ENCODE peak calls at places on chromosomes 2 and 18, in ten cellular contexts. One of them, this sample, is unnamed.

GRCh38 chr2:159124931-159125467 is 156.6 kb downstream of the TANC1 start:
- DNase-seq in cardiac muscle cell: no peak
- DNase-seq in astrocyte: peak; percentile 51
- DNase-seq in progenitor cell of endocrine pancreas: no peak
- DNase-seq in A549: no peak
- DNase-seq in lower leg skin: no peak
- DNase-seq in upper lobe of left lung: no peak
- DNase-seq in mesothelial cell of epicardium: no peak
- DNase-seq in fibroblast of the aortic adventitia: no peak
- DNase-seq in Peyer's patch: no peak
- DNase-seq in this sample: no peak

GRCh38 chr2:189088566-189089225 is 90.9 kb downstream of the COL5A2 start:
- DNase-seq in cardiac muscle cell: no peak
- DNase-seq in astrocyte: no peak
- DNase-seq in progenitor cell of endocrine pancreas: no peak
- DNase-seq in A549: no peak
- DNase-seq in lower leg skin: no peak
- DNase-seq in upper lobe of left lung: no peak
- DNase-seq in mesothelial cell of epicardium: no peak
- DNase-seq in fibroblast of the aortic adventitia: peak; percentile 66
- DNase-seq in Peyer's patch: no peak
- DNase-seq in this sample: no peak

GRCh38 chr2:133596701-133597393 is 28.6 kb upstream of the NCKAP5 start:
- DNase-seq in cardiac muscle cell: no peak
- DNase-seq in astrocyte: peak; percentile 40
- DNase-seq in progenitor cell of endocrine pancreas: no peak
- DNase-seq in A549: no peak
- DNase-seq in lower leg skin: no peak
- DNase-seq in upper lobe of left lung: no peak
- DNase-seq in mesothelial cell of epicardium: no peak
- DNase-seq in fibroblast of the aortic adventitia: no peak
- DNase-seq in Peyer's patch: no peak
- DNase-seq in this sample: no peak

GRCh38 chr18:3706279-3707097 is 256.5 kb downstream of the TGIF1 start:
- DNase-seq in cardiac muscle cell: no peak
- DNase-seq in astrocyte: no peak
- DNase-seq in progenitor cell of endocrine pancreas: no peak
- DNase-seq in A549: no peak
- DNase-seq in lower leg skin: no peak
- DNase-seq in upper lobe of left lung: no peak
- DNase-seq in mesothelial cell of epicardium: no peak
- DNase-seq in fibroblast of the aortic adventitia: peak; percentile 74
- DNase-seq in Peyer's patch: no peak
- DNase-seq in this sample: no peak

GRCh38 chr2:46239847-46240181 is 57.4 kb upstream of the EPAS1 start:
- DNase-seq in cardiac muscle cell: no peak
- DNase-seq in astrocyte: no peak
- DNase-seq in progenitor cell of endocrine pancreas: no peak
- DNase-seq in A549: no peak
- DNase-seq in lower leg skin: no peak
- DNase-seq in upper lobe of left lung: no peak
- DNase-seq in mesothelial cell of epicardium: no peak
- DNase-seq in fibroblast of the aortic adventitia: no peak
- DNase-seq in Peyer's patch: peak; percentile 72
- DNase-seq in this sample: no peak

GRCh38 chr2:84881581-84882414 is 914 bp upstream of the TRABD2A start:
- DNase-seq in cardiac muscle cell: peak; percentile 82
- DNase-seq in astrocyte: peak; percentile 58
- DNase-seq in progenitor cell of endocrine pancreas: peak; percentile 65
- DNase-seq in A549: peak; percentile 88
- DNase-seq in lower leg skin: peak; percentile 96
- DNase-seq in upper lobe of left lung: peak; percentile 48
- DNase-seq in mesothelial cell of epicardium: no peak
- DNase-seq in fibroblast of the aortic adventitia: peak; percentile 83
- DNase-seq in Peyer's patch: peak; percentile 96
- DNase-seq in this sample: peak; percentile 67

GRCh38 chr18:11906181-11906580 is 1.9 kb downstream of the MPPE1 start:
- DNase-seq in cardiac muscle cell: no peak
- DNase-seq in astrocyte: no peak
- DNase-seq in progenitor cell of endocrine pancreas: no peak
- DNase-seq in A549: no peak
- DNase-seq in lower leg skin: no peak
- DNase-seq in upper lobe of left lung: no peak
- DNase-seq in mesothelial cell of epicardium: no peak
- DNase-seq in fibroblast of the aortic adventitia: no peak
- DNase-seq in Peyer's patch: no peak
- DNase-seq in this sample: no peak

GRCh38 chr2:120245933-120246332 is 6.7 kb upstream of the RALB start:
- DNase-seq in cardiac muscle cell: no peak
- DNase-seq in astrocyte: no peak
- DNase-seq in progenitor cell of endocrine pancreas: no peak
- DNase-seq in A549: no peak
- DNase-seq in lower leg skin: no peak
- DNase-seq in upper lobe of left lung: no peak
- DNase-seq in mesothelial cell of epicardium: no peak
- DNase-seq in fibroblast of the aortic adventitia: no peak
- DNase-seq in Peyer's patch: no peak
- DNase-seq in this sample: no peak

GRCh38 chr2:95009009-95009760 is 16.3 kb upstream of the MAL start:
- DNase-seq in cardiac muscle cell: no peak
- DNase-seq in astrocyte: no peak
- DNase-seq in progenitor cell of endocrine pancreas: no peak
- DNase-seq in A549: no peak
- DNase-seq in lower leg skin: no peak
- DNase-seq in upper lobe of left lung: no peak
- DNase-seq in mesothelial cell of epicardium: no peak
- DNase-seq in fibroblast of the aortic adventitia: no peak
- DNase-seq in Peyer's patch: no peak
- DNase-seq in this sample: no peak

GRCh38 chr2:110848519-110848918 is 116.1 kb downstream of the ACOXL start:
- DNase-seq in cardiac muscle cell: no peak
- DNase-seq in astrocyte: no peak
- DNase-seq in progenitor cell of endocrine pancreas: no peak
- DNase-seq in A549: no peak
- DNase-seq in lower leg skin: no peak
- DNase-seq in upper lobe of left lung: no peak
- DNase-seq in mesothelial cell of epicardium: no peak
- DNase-seq in fibroblast of the aortic adventitia: no peak
- DNase-seq in Peyer's patch: no peak
- DNase-seq in this sample: no peak

GRCh38 chr18:58991127-58991798 is 126.6 kb downstream of the ZNF532 start:
- DNase-seq in cardiac muscle cell: no peak
- DNase-seq in astrocyte: peak; percentile 61
- DNase-seq in progenitor cell of endocrine pancreas: no peak
- DNase-seq in A549: no peak
- DNase-seq in lower leg skin: no peak
- DNase-seq in upper lobe of left lung: no peak
- DNase-seq in mesothelial cell of epicardium: no peak
- DNase-seq in fibroblast of the aortic adventitia: peak; percentile 35
- DNase-seq in Peyer's patch: no peak
- DNase-seq in this sample: no peak

GRCh38 chr2:71336384-71336783 is 4.8 kb downstream of the ZNF638 start:
- DNase-seq in cardiac muscle cell: no peak
- DNase-seq in astrocyte: no peak
- DNase-seq in progenitor cell of endocrine pancreas: no peak
- DNase-seq in A549: no peak
- DNase-seq in lower leg skin: no peak
- DNase-seq in upper lobe of left lung: no peak
- DNase-seq in mesothelial cell of epicardium: no peak
- DNase-seq in fibroblast of the aortic adventitia: no peak
- DNase-seq in Peyer's patch: no peak
- DNase-seq in this sample: no peak

GRCh38 chr18:48419268-48420022 is 10.3 kb upstream of the ZBTB7C start:
- DNase-seq in cardiac muscle cell: no peak
- DNase-seq in astrocyte: no peak
- DNase-seq in progenitor cell of endocrine pancreas: no peak
- DNase-seq in A549: no peak
- DNase-seq in lower leg skin: no peak
- DNase-seq in upper lobe of left lung: no peak
- DNase-seq in mesothelial cell of epicardium: no peak
- DNase-seq in fibroblast of the aortic adventitia: no peak
- DNase-seq in Peyer's patch: no peak
- DNase-seq in this sample: no peak

GRCh38 chr2:217868911-217869334 is 133.9 kb downstream of the TNS1 start:
- DNase-seq in cardiac muscle cell: no peak
- DNase-seq in astrocyte: peak; percentile 64
- DNase-seq in progenitor cell of endocrine pancreas: no peak
- DNase-seq in A549: no peak
- DNase-seq in lower leg skin: peak; percentile 83
- DNase-seq in upper lobe of left lung: no peak
- DNase-seq in mesothelial cell of epicardium: no peak
- DNase-seq in fibroblast of the aortic adventitia: peak; percentile 82
- DNase-seq in Peyer's patch: no peak
- DNase-seq in this sample: no peak

GRCh38 chr2:236051351-236051750 is 116.8 kb downstream of the GBX2 start:
- DNase-seq in cardiac muscle cell: no peak
- DNase-seq in astrocyte: no peak
- DNase-seq in progenitor cell of endocrine pancreas: no peak
- DNase-seq in A549: no peak
- DNase-seq in lower leg skin: no peak
- DNase-seq in upper lobe of left lung: peak; percentile 58
- DNase-seq in mesothelial cell of epicardium: no peak
- DNase-seq in fibroblast of the aortic adventitia: no peak
- DNase-seq in Peyer's patch: peak; percentile 29
- DNase-seq in this sample: no peak

GRCh38 chr2:111055735-111056134 is 65.0 kb upstream of the BCL2L11 start:
- DNase-seq in cardiac muscle cell: no peak
- DNase-seq in astrocyte: no peak
- DNase-seq in progenitor cell of endocrine pancreas: no peak
- DNase-seq in A549: no peak
- DNase-seq in lower leg skin: no peak
- DNase-seq in upper lobe of left lung: no peak
- DNase-seq in mesothelial cell of epicardium: no peak
- DNase-seq in fibroblast of the aortic adventitia: no peak
- DNase-seq in Peyer's patch: no peak
- DNase-seq in this sample: no peak

GRCh38 chr2:137886432-137886831 is 77.8 kb upstream of the HNMT start:
- DNase-seq in cardiac muscle cell: peak; percentile 34
- DNase-seq in astrocyte: no peak
- DNase-seq in progenitor cell of endocrine pancreas: no peak
- DNase-seq in A549: no peak
- DNase-seq in lower leg skin: no peak
- DNase-seq in upper lobe of left lung: no peak
- DNase-seq in mesothelial cell of epicardium: no peak
- DNase-seq in fibroblast of the aortic adventitia: no peak
- DNase-seq in Peyer's patch: no peak
- DNase-seq in this sample: no peak

GRCh38 chr2:137893145-137893544 is 71.1 kb upstream of the HNMT start:
- DNase-seq in cardiac muscle cell: no peak
- DNase-seq in astrocyte: no peak
- DNase-seq in progenitor cell of endocrine pancreas: no peak
- DNase-seq in A549: no peak
- DNase-seq in lower leg skin: no peak
- DNase-seq in upper lobe of left lung: no peak
- DNase-seq in mesothelial cell of epicardium: no peak
- DNase-seq in fibroblast of the aortic adventitia: no peak
- DNase-seq in Peyer's patch: no peak
- DNase-seq in this sample: no peak

GRCh38 chr2:137888845-137889244 is 75.4 kb upstream of the HNMT start:
- DNase-seq in cardiac muscle cell: peak; percentile 61
- DNase-seq in astrocyte: peak; percentile 6
- DNase-seq in progenitor cell of endocrine pancreas: peak; percentile 37
- DNase-seq in A549: peak; percentile 8
- DNase-seq in lower leg skin: no peak
- DNase-seq in upper lobe of left lung: peak; percentile 27
- DNase-seq in mesothelial cell of epicardium: no peak
- DNase-seq in fibroblast of the aortic adventitia: peak; percentile 12
- DNase-seq in Peyer's patch: peak; percentile 49
- DNase-seq in this sample: no peak
- TF ChIP-seq CTCF in cardiac muscle cell: peak; percentile 74
- TF ChIP-seq CTCF in astrocyte: peak; percentile 50
- TF ChIP-seq CTCF in progenitor cell of endocrine pancreas: peak; percentile 76
- TF ChIP-seq CTCF in A549: peak; percentile 61
- TF ChIP-seq CTCF in lower leg skin: no peak
- TF ChIP-seq CTCF in upper lobe of left lung: peak; percentile 36
- TF ChIP-seq CTCF in mesothelial cell of epicardium: peak; percentile 34
- TF ChIP-seq CTCF in fibroblast of the aortic adventitia: peak; percentile 37
- TF ChIP-seq CTCF in Peyer's patch: no peak
- TF ChIP-seq CTCF in this sample: no peak

GRCh38 chr18:25669741-25670140 is 317.8 kb upstream of the ZNF521 start:
- DNase-seq in cardiac muscle cell: no peak
- DNase-seq in astrocyte: no peak
- DNase-seq in progenitor cell of endocrine pancreas: no peak
- DNase-seq in A549: no peak
- DNase-seq in lower leg skin: no peak
- DNase-seq in upper lobe of left lung: no peak
- DNase-seq in mesothelial cell of epicardium: no peak
- DNase-seq in fibroblast of the aortic adventitia: peak; percentile 10
- DNase-seq in Peyer's patch: no peak
- DNase-seq in this sample: no peak
- TF ChIP-seq CTCF in cardiac muscle cell: no peak
- TF ChIP-seq CTCF in astrocyte: no peak
- TF ChIP-seq CTCF in progenitor cell of endocrine pancreas: no peak
- TF ChIP-seq CTCF in A549: no peak
- TF ChIP-seq CTCF in lower leg skin: no peak
- TF ChIP-seq CTCF in upper lobe of left lung: no peak
- TF ChIP-seq CTCF in mesothelial cell of epicardium: no peak
- TF ChIP-seq CTCF in fibroblast of the aortic adventitia: peak; percentile 23
- TF ChIP-seq CTCF in Peyer's patch: no peak
- TF ChIP-seq CTCF in this sample: no peak

DNA sequence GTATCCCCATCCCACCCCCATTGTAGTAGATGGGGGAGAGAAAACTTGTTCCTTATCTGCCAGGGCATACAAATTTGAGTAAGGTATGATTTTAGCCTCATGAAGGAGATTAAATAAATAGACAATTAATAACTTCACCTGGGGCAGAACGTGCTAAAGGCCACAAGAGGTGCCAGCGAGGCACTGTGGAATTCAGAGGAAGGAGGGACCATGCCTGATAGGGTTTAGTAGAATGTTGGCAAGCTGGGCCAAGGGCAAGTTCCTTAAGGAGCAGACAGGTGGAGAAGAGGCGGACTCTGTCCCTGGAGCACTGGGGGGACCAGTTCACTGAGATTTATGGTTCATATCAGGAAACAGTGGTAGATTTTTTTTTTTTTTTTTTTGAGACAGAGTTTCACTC is 22.5 kb downstream of the STAMBP start:
- DNase-seq in cardiac muscle cell: no peak
- DNase-seq in astrocyte: no peak
- DNase-seq in progenitor cell of endocrine pancreas: no peak
- DNase-seq in A549: peak; percentile 33
- DNase-seq in lower leg skin: no peak
- DNase-seq in upper lobe of left lung: no peak
- DNase-seq in mesothelial cell of epicardium: no peak
- DNase-seq in fibroblast of the aortic adventitia: no peak
- DNase-seq in Peyer's patch: peak; percentile 82
- DNase-seq in this sample: no peak
- TF ChIP-seq CTCF in cardiac muscle cell: peak; percentile 16
- TF ChIP-seq CTCF in astrocyte: peak; percentile 18
- TF ChIP-seq CTCF in progenitor cell of endocrine pancreas: peak; percentile 44
- TF ChIP-seq CTCF in A549: peak; percentile 27
- TF ChIP-seq CTCF in lower leg skin: no peak
- TF ChIP-seq CTCF in upper lobe of left lung: no peak
- TF ChIP-seq CTCF in mesothelial cell of epicardium: no peak
- TF ChIP-seq CTCF in fibroblast of the aortic adventitia: peak; percentile 21
- TF ChIP-seq CTCF in Peyer's patch: peak; percentile 69
- TF ChIP-seq CTCF in this sample: no peak

DNA sequence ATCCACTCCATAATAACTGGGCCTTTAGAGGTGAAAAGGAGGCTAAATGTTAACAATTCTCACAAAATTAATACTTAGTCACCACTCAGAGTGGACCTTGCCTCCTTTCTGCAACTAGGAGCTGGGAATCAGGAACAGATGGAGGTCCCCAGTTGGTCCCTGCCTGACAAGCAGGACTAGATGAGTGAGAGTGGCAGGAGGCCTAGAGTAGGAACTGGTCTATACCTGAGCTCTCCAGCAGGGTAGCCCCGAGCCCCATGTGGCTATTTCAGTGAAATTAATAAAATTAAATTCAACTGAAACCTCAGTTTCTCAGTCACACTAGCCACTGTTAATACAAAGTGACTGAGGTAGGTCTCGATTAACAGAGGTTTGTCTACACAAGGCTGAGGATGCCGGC is 150.5 kb downstream of the MYO5B start:
- DNase-seq in cardiac muscle cell: no peak
- DNase-seq in astrocyte: no peak
- DNase-seq in progenitor cell of endocrine pancreas: no peak
- DNase-seq in A549: no peak
- DNase-seq in lower leg skin: no peak
- DNase-seq in upper lobe of left lung: no peak
- DNase-seq in mesothelial cell of epicardium: no peak
- DNase-seq in fibroblast of the aortic adventitia: no peak
- DNase-seq in Peyer's patch: no peak
- DNase-seq in this sample: no peak
- TF ChIP-seq CTCF in cardiac muscle cell: no peak
- TF ChIP-seq CTCF in astrocyte: no peak
- TF ChIP-seq CTCF in progenitor cell of endocrine pancreas: peak; percentile 38
- TF ChIP-seq CTCF in A549: no peak
- TF ChIP-seq CTCF in lower leg skin: no peak
- TF ChIP-seq CTCF in upper lobe of left lung: no peak
- TF ChIP-seq CTCF in mesothelial cell of epicardium: no peak
- TF ChIP-seq CTCF in fibroblast of the aortic adventitia: no peak
- TF ChIP-seq CTCF in Peyer's patch: no peak
- TF ChIP-seq CTCF in this sample: no peak

This sample was measured in omental fat pad.